ENCODE peak calls at places on chromosomes 16 and 17, in seven cellular contexts. One of them, this sample, is unnamed. For H3K4me1, the result is how much of the 10 kb centered on the place peaks cover.

GRCh38 chr16:48481772-48482171 is 96.6 kb upstream of the SIAH1 start:
- DNase-seq in mammary epithelial cell: no peak
- DNase-seq in neuronal stem cell: no peak
- DNase-seq in GM23248: no peak
- DNase-seq in heart left ventricle: no peak
- DNase-seq in GM23338: no peak
- DNase-seq in GM12878: no peak
- DNase-seq in this sample: no peak

GRCh38 chr16:6081320-6081976 is 983.9 kb upstream of the EEF2KMT start:
- DNase-seq in mammary epithelial cell: peak
- DNase-seq in neuronal stem cell: peak
- DNase-seq in GM23248: peak
- DNase-seq in heart left ventricle: no peak
- DNase-seq in GM23338: peak
- DNase-seq in GM12878: no peak
- DNase-seq in this sample: no peak

GRCh38 chr16:85431431-85432124 is 181.5 kb upstream of the GSE1 start:
- DNase-seq in mammary epithelial cell: no peak
- DNase-seq in neuronal stem cell: no peak
- DNase-seq in GM23248: no peak
- DNase-seq in heart left ventricle: peak
- DNase-seq in GM23338: no peak
- DNase-seq in GM12878: no peak
- DNase-seq in this sample: peak

GRCh38 chr17:33940769-33941168 is 314.3 kb upstream of the CCL2 start:
- DNase-seq in mammary epithelial cell: no peak
- DNase-seq in neuronal stem cell: no peak
- DNase-seq in GM23248: no peak
- DNase-seq in heart left ventricle: no peak
- DNase-seq in GM23338: no peak
- DNase-seq in GM12878: no peak
- DNase-seq in this sample: no peak

GRCh38 chr16:85850344-85850880 is 48.5 kb upstream of the IRF8 start:
- DNase-seq in mammary epithelial cell: no peak
- DNase-seq in neuronal stem cell: no peak
- DNase-seq in GM23248: no peak
- DNase-seq in heart left ventricle: no peak
- DNase-seq in GM23338: no peak
- DNase-seq in GM12878: no peak
- DNase-seq in this sample: no peak

GRCh38 chr16:80346160-80346632 is 194.6 kb upstream of the DYNLRB2 start:
- DNase-seq in mammary epithelial cell: no peak
- DNase-seq in neuronal stem cell: peak
- DNase-seq in GM23248: peak
- DNase-seq in heart left ventricle: no peak
- DNase-seq in GM23338: no peak
- DNase-seq in GM12878: peak
- DNase-seq in this sample: no peak

GRCh38 chr16:10694306-10694705 is 424 bp downstream of the TEKT5 start:
- DNase-seq in mammary epithelial cell: no peak
- DNase-seq in neuronal stem cell: no peak
- DNase-seq in GM23248: no peak
- DNase-seq in heart left ventricle: no peak
- DNase-seq in GM23338: no peak
- DNase-seq in GM12878: no peak
- DNase-seq in this sample: peak

GRCh38 chr17:62626719-62627218 is 701 bp upstream of the MRC2 start:
- DNase-seq in mammary epithelial cell: peak
- DNase-seq in neuronal stem cell: peak
- DNase-seq in GM23248: peak
- DNase-seq in heart left ventricle: no peak
- DNase-seq in GM23338: peak
- DNase-seq in GM12878: no peak
- DNase-seq in this sample: peak

GRCh38 chr17:71251936-71252335 is 868.9 kb upstream of the SOX9 start:
- DNase-seq in mammary epithelial cell: no peak
- DNase-seq in neuronal stem cell: no peak
- DNase-seq in GM23248: peak
- DNase-seq in heart left ventricle: no peak
- DNase-seq in GM23338: no peak
- DNase-seq in GM12878: no peak
- DNase-seq in this sample: no peak

GRCh38 chr17:70716551-70716950 is 547.2 kb downstream of the KCNJ2 start:
- DNase-seq in mammary epithelial cell: no peak
- DNase-seq in neuronal stem cell: no peak
- DNase-seq in GM23248: no peak
- DNase-seq in heart left ventricle: no peak
- DNase-seq in GM23338: no peak
- DNase-seq in GM12878: no peak
- DNase-seq in this sample: no peak

GRCh38 chr16:4615389-4616046 is 830 bp upstream of the UBALD1 start:
- DNase-seq in mammary epithelial cell: no peak
- DNase-seq in neuronal stem cell: no peak
- DNase-seq in GM23248: no peak
- DNase-seq in heart left ventricle: no peak
- DNase-seq in GM23338: no peak
- DNase-seq in GM12878: no peak
- DNase-seq in this sample: no peak

GRCh38 chr16:26569793-26570192 is 496.9 kb upstream of the C16orf82 start:
- DNase-seq in mammary epithelial cell: no peak
- DNase-seq in neuronal stem cell: peak
- DNase-seq in GM23248: peak
- DNase-seq in heart left ventricle: no peak
- DNase-seq in GM23338: peak
- DNase-seq in GM12878: no peak
- DNase-seq in this sample: no peak

GRCh38 chr16:67655363-67655762 is 4.7 kb downstream of the ACD start:
- DNase-seq in mammary epithelial cell: no peak
- DNase-seq in neuronal stem cell: no peak
- DNase-seq in GM23248: no peak
- DNase-seq in heart left ventricle: no peak
- DNase-seq in GM23338: no peak
- DNase-seq in GM12878: no peak
- DNase-seq in this sample: no peak

GRCh38 chr17:42518046-42518754 is 17.8 kb upstream of the NAGLU start:
- DNase-seq in mammary epithelial cell: peak
- DNase-seq in neuronal stem cell: no peak
- DNase-seq in GM23248: peak
- DNase-seq in heart left ventricle: peak
- DNase-seq in GM23338: no peak
- DNase-seq in GM12878: no peak
- DNase-seq in this sample: peak

GRCh38 chr16:9286930-9287329 is 195.5 kb downstream of the HAPSTR1 start:
- DNase-seq in mammary epithelial cell: no peak
- DNase-seq in neuronal stem cell: no peak
- DNase-seq in GM23248: no peak
- DNase-seq in heart left ventricle: no peak
- DNase-seq in GM23338: no peak
- DNase-seq in GM12878: no peak
- DNase-seq in this sample: no peak

GRCh38 chr17:77364941-77365583 is 224.3 kb downstream of the SEC14L1 start:
- DNase-seq in mammary epithelial cell: no peak
- DNase-seq in neuronal stem cell: no peak
- DNase-seq in GM23248: no peak
- DNase-seq in heart left ventricle: no peak
- DNase-seq in GM23338: no peak
- DNase-seq in GM12878: no peak
- DNase-seq in this sample: no peak

GRCh38 chr17:42642377-42642776 is 16.7 kb upstream of the TUBG2 start:
- DNase-seq in mammary epithelial cell: no peak
- DNase-seq in neuronal stem cell: peak
- DNase-seq in GM23248: no peak
- DNase-seq in heart left ventricle: no peak
- DNase-seq in GM23338: peak
- DNase-seq in GM12878: no peak
- DNase-seq in this sample: no peak

GRCh38 chr17:5077781-5078105 is 524 bp upstream of the ZFP3 start:
- DNase-seq in mammary epithelial cell: no peak
- DNase-seq in neuronal stem cell: no peak
- DNase-seq in GM23248: no peak
- DNase-seq in heart left ventricle: no peak
- DNase-seq in GM23338: no peak
- DNase-seq in GM12878: no peak
- DNase-seq in this sample: no peak

GRCh38 chr17:35791681-35792350 is 3.6 kb downstream of the MMP28 start:
- DNase-seq in mammary epithelial cell: no peak
- DNase-seq in neuronal stem cell: no peak
- DNase-seq in GM23248: no peak
- DNase-seq in heart left ventricle: no peak
- DNase-seq in GM23338: no peak
- DNase-seq in GM12878: no peak
- DNase-seq in this sample: no peak
- H3K27ac ChIP-seq in mammary epithelial cell: peak
- H3K27ac ChIP-seq in neuronal stem cell: no peak
- H3K27ac ChIP-seq in GM23248: no peak
- H3K27ac ChIP-seq in heart left ventricle: no peak
- H3K27ac ChIP-seq in GM23338: no peak
- H3K27ac ChIP-seq in GM12878: no peak
- H3K27ac ChIP-seq in this sample: no peak

GRCh38 chr16:57479422-57480126 is 6.7 kb downstream of the DOK4 start:
- DNase-seq in mammary epithelial cell: peak
- DNase-seq in neuronal stem cell: no peak
- DNase-seq in GM23248: peak
- DNase-seq in heart left ventricle: peak
- DNase-seq in GM23338: peak
- DNase-seq in GM12878: no peak
- DNase-seq in this sample: no peak

GRCh38 chr16:57480754-57481230 is 5.5 kb downstream of the DOK4 start:
- DNase-seq in mammary epithelial cell: no peak
- DNase-seq in neuronal stem cell: no peak
- DNase-seq in GM23248: no peak
- DNase-seq in heart left ventricle: no peak
- DNase-seq in GM23338: no peak
- DNase-seq in GM12878: no peak
- DNase-seq in this sample: no peak

GRCh38 chr16:57480127-57480753 is 6.1 kb downstream of the DOK4 start:
- DNase-seq in mammary epithelial cell: no peak
- DNase-seq in neuronal stem cell: no peak
- DNase-seq in GM23248: peak
- DNase-seq in heart left ventricle: peak
- DNase-seq in GM23338: no peak
- DNase-seq in GM12878: no peak
- DNase-seq in this sample: peak

GRCh38 chr16:57482845-57483545 is 3.3 kb downstream of the DOK4 start:
- DNase-seq in mammary epithelial cell: no peak
- DNase-seq in neuronal stem cell: no peak
- DNase-seq in GM23248: no peak
- DNase-seq in heart left ventricle: no peak
- DNase-seq in GM23338: no peak
- DNase-seq in GM12878: no peak
- DNase-seq in this sample: no peak

GRCh38 chr16:57481421-57481820 is 4.9 kb downstream of the DOK4 start:
- DNase-seq in mammary epithelial cell: no peak
- DNase-seq in neuronal stem cell: no peak
- DNase-seq in GM23248: no peak
- DNase-seq in heart left ventricle: no peak
- DNase-seq in GM23338: no peak
- DNase-seq in GM12878: no peak
- DNase-seq in this sample: no peak
- H3K4me1 ChIP-seq in mammary epithelial cell: under half
- H3K4me1 ChIP-seq in neuronal stem cell: under half
- H3K4me1 ChIP-seq in GM23248: under half
- H3K4me1 ChIP-seq in heart left ventricle: under half
- H3K4me1 ChIP-seq in GM23338: under half
- H3K4me1 ChIP-seq in GM12878: under half
- H3K4me1 ChIP-seq in this sample: half or more

GRCh38 chr16:87229230-87230192 is 87.7 kb downstream of the C16orf95 start:
- DNase-seq in mammary epithelial cell: no peak
- DNase-seq in neuronal stem cell: no peak
- DNase-seq in GM23248: no peak
- DNase-seq in heart left ventricle: no peak
- DNase-seq in GM23338: no peak
- DNase-seq in GM12878: no peak
- DNase-seq in this sample: no peak

GRCh38 chr16:87228363-87228762 is 88.8 kb downstream of the C16orf95 start:
- DNase-seq in mammary epithelial cell: no peak
- DNase-seq in neuronal stem cell: no peak
- DNase-seq in GM23248: no peak
- DNase-seq in heart left ventricle: no peak
- DNase-seq in GM23338: no peak
- DNase-seq in GM12878: no peak
- DNase-seq in this sample: no peak

GRCh38 chr16:87223656-87224248 is 93.4 kb downstream of the C16orf95 start:
- DNase-seq in mammary epithelial cell: peak
- DNase-seq in neuronal stem cell: no peak
- DNase-seq in GM23248: no peak
- DNase-seq in heart left ventricle: no peak
- DNase-seq in GM23338: no peak
- DNase-seq in GM12878: no peak
- DNase-seq in this sample: no peak

GRCh38 chr16:87227651-87228015 is 89.6 kb downstream of the C16orf95 start:
- DNase-seq in mammary epithelial cell: no peak
- DNase-seq in neuronal stem cell: no peak
- DNase-seq in GM23248: no peak
- DNase-seq in heart left ventricle: no peak
- DNase-seq in GM23338: peak
- DNase-seq in GM12878: no peak
- DNase-seq in this sample: no peak

GRCh38 chr16:87226926-87227650 is 90.1 kb downstream of the C16orf95 start:
- DNase-seq in mammary epithelial cell: no peak
- DNase-seq in neuronal stem cell: no peak
- DNase-seq in GM23248: peak
- DNase-seq in heart left ventricle: no peak
- DNase-seq in GM23338: no peak
- DNase-seq in GM12878: no peak
- DNase-seq in this sample: no peak
- H3K27ac ChIP-seq in mammary epithelial cell: no peak
- H3K27ac ChIP-seq in neuronal stem cell: no peak
- H3K27ac ChIP-seq in GM23248: no peak
- H3K27ac ChIP-seq in heart left ventricle: peak
- H3K27ac ChIP-seq in GM23338: no peak
- H3K27ac ChIP-seq in GM12878: no peak
- H3K27ac ChIP-seq in this sample: peak

GRCh38 chr17:353838-354234 is 1.2 kb upstream of the RPH3AL start:
- DNase-seq in mammary epithelial cell: no peak
- DNase-seq in neuronal stem cell: no peak
- DNase-seq in GM23248: no peak
- DNase-seq in heart left ventricle: no peak
- DNase-seq in GM23338: no peak
- DNase-seq in GM12878: no peak
- DNase-seq in this sample: peak

GRCh38 chr17:352421-353212 is at the start of gene RPH3AL:
- DNase-seq in mammary epithelial cell: no peak
- DNase-seq in neuronal stem cell: peak
- DNase-seq in GM23248: peak
- DNase-seq in heart left ventricle: no peak
- DNase-seq in GM23338: peak
- DNase-seq in GM12878: no peak
- DNase-seq in this sample: peak

GRCh38 chr17:356671-357434 is 4.2 kb upstream of the RPH3AL start:
- DNase-seq in mammary epithelial cell: no peak
- DNase-seq in neuronal stem cell: no peak
- DNase-seq in GM23248: no peak
- DNase-seq in heart left ventricle: peak
- DNase-seq in GM23338: no peak
- DNase-seq in GM12878: no peak
- DNase-seq in this sample: peak

GRCh38 chr17:353213-353837 is 718 bp upstream of the RPH3AL start:
- DNase-seq in mammary epithelial cell: no peak
- DNase-seq in neuronal stem cell: no peak
- DNase-seq in GM23248: no peak
- DNase-seq in heart left ventricle: no peak
- DNase-seq in GM23338: no peak
- DNase-seq in GM12878: no peak
- DNase-seq in this sample: no peak

GRCh38 chr17:354651-355556 is 2.3 kb upstream of the RPH3AL start:
- DNase-seq in mammary epithelial cell: no peak
- DNase-seq in neuronal stem cell: no peak
- DNase-seq in GM23248: no peak
- DNase-seq in heart left ventricle: no peak
- DNase-seq in GM23338: no peak
- DNase-seq in GM12878: no peak
- DNase-seq in this sample: peak
- H3K4me1 ChIP-seq in mammary epithelial cell: under half
- H3K4me1 ChIP-seq in neuronal stem cell: under half
- H3K4me1 ChIP-seq in GM23248: under half
- H3K4me1 ChIP-seq in heart left ventricle: under half
- H3K4me1 ChIP-seq in GM23338: under half
- H3K4me1 ChIP-seq in GM12878: under half
- H3K4me1 ChIP-seq in this sample: under half

This sample was measured in upper lobe of right lung.